ENCODE peak calls at places on chromosomes 6 and 20, in nine cellular contexts. T is left lung; L is fibroblast of pulmonary artery; N is uterus; V is SK-N-SH; M is nephron progenitor cell; J is CD4-positive, alpha-beta T cell; H is psoas muscle; D is endothelial cell. X is an unnamed sample.

GRCh38 chr6:47135772-47136171 is 93.6 kb upstream of the ADGRF1 start:
- DNase-seq in L (peak), J (no peak), T (no peak), N (no peak), H (no peak), D (no peak), V (no peak), M (no peak), X (no peak)

GRCh38 chr20:39136145-39136544 is 174.0 kb downstream of the DHX35 start:
- DNase-seq in J (no peak), M (no peak), L (no peak), V (no peak), D (no peak), H (no peak), N (no peak), T (no peak), X (no peak)

GRCh38 chr6:18585032-18585573 is 198.0 kb downstream of the RNF144B start:
- DNase-seq in J (no peak), N (no peak), M (no peak), L (peak), H (peak), V (no peak), T (peak), D (no peak), X (no peak)

GRCh38 chr20:56328861-56329260 is 29.9 kb upstream of the FAM210B start:
- DNase-seq in V (no peak), L (peak), T (no peak), D (no peak), M (peak), N (no peak), J (no peak), H (no peak), X (no peak)

GRCh38 chr6:127053032-127053908 is 65.2 kb upstream of the RSPO3 start:
- DNase-seq in J (no peak), T (no peak), M (no peak), D (no peak), V (no peak), H (no peak), N (no peak), L (peak), X (no peak)

GRCh38 chr20:40848530-40848929 is 159.5 kb upstream of the MAFB start:
- DNase-seq in J (no peak), L (no peak), M (no peak), H (no peak), T (no peak), D (no peak), V (peak), N (no peak), X (no peak)

GRCh38 chr6:124870611-124871201 is 91.5 kb upstream of the RNF217 start:
- DNase-seq in D (no peak), T (no peak), N (no peak), M (no peak), V (peak), H (no peak), L (peak), J (no peak), X (no peak)

GRCh38 chr20:826695-827323 is 6.7 kb upstream of the FAM110A start:
- DNase-seq in L (no peak), H (no peak), J (no peak), V (no peak), D (no peak), T (no peak), N (no peak), M (no peak), X (no peak)

GRCh38 chr6:105798057-105798456 is 288.1 kb upstream of the PRDM1 start:
- DNase-seq in M (no peak), D (no peak), L (peak), J (no peak), V (no peak), T (no peak), H (no peak), N (peak), X (no peak)

GRCh38 chr6:130516604-130517003 is 150.8 kb downstream of the TMEM200A start:
- DNase-seq in L (no peak), T (no peak), J (no peak), D (no peak), V (no peak), M (no peak), H (no peak), N (no peak), X (no peak)

GRCh38 chr6:120871416-120872261 is 462.6 kb downstream of the TBC1D32 start:
- DNase-seq in L (no peak), H (no peak), D (no peak), N (no peak), J (no peak), T (no peak), V (peak), M (no peak), X (no peak)

GRCh38 chr6:37547564-37548061 is 47.9 kb upstream of the CCDC167 start:
- DNase-seq in H (no peak), L (peak), V (peak), J (peak), T (no peak), N (no peak), D (no peak), M (no peak), X (no peak)

GRCh38 chr6:7471171-7471570 is 70.3 kb upstream of the DSP start:
- DNase-seq in V (no peak), L (no peak), H (no peak), T (no peak), N (no peak), D (no peak), J (no peak), M (no peak), X (no peak)

GRCh38 chr20:20192366-20192765 is 140.0 kb downstream of the CFAP61 start:
- DNase-seq in L (no peak), N (no peak), H (no peak), V (no peak), M (no peak), D (no peak), J (no peak), T (no peak), X (no peak)

GRCh38 chr20:24522452-24523330 is 53.3 kb downstream of the SYNDIG1 start:
- DNase-seq in L (no peak), D (no peak), M (no peak), T (no peak), V (no peak), N (no peak), J (no peak), H (no peak), X (no peak)

GRCh38 chr20:60244373-60245146 is 286.3 kb downstream of the CDH26 start:
- DNase-seq in T (no peak), V (no peak), N (no peak), L (no peak), D (no peak), H (no peak), J (no peak), M (no peak), X (no peak)

DNA sequence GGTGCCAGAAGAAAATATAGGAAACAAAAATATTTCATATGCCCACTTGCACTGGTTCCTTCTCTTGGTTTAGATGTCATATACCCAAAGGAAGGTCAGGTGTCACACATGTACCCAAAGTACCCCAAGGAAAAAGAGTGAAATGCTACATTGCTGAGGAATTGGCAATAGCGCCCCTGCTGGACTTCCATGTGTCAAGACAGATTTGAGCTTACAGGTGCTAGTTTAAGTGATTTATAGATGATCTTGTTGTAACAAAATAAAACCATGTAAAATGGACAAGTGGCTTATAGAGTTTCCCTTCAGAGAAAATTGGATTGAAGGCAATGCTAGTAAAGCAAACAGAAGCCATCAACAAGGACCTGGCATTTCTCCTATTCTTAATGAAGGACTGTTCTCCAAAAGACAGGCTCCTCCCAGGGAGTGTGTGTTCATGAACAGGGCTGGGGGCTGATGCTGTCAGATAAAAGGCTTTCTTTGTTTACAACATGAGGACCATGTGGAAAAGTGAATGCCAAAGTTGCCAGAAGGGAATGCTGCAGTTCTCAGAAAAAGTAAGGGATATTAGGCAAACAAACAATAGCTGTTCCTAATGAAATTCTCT is 64.3 kb upstream of the PAK5 start:
- DNase-seq in L (peak), J (no peak), D (peak), V (no peak), M (peak), H (no peak), T (no peak), N (no peak), X (no peak)
- TF ChIP-seq CTCF in L (peak), J (no peak), D (peak), V (peak), M (peak), H (no peak), T (no peak), N (no peak), X (peak)

GRCh38 chr6:152078804-152079203 is 271.3 kb downstream of the ESR1 start:
- DNase-seq in L (no peak), N (no peak), V (no peak), J (no peak), T (no peak), H (no peak), D (no peak), M (peak), X (no peak)
- TF ChIP-seq CTCF in L (no peak), N (no peak), V (no peak), J (no peak), T (no peak), H (no peak), D (no peak), M (peak), X (peak)

GRCh38 chr6:165891320-165891719 is 228.3 kb upstream of the PDE10A start:
- DNase-seq in V (no peak), M (no peak), H (no peak), T (no peak), N (no peak), J (no peak), D (no peak), L (no peak), X (no peak)
- TF ChIP-seq CTCF in V (no peak), M (peak), H (no peak), T (no peak), N (no peak), J (no peak), D (no peak), L (peak), X (peak)

DNA sequence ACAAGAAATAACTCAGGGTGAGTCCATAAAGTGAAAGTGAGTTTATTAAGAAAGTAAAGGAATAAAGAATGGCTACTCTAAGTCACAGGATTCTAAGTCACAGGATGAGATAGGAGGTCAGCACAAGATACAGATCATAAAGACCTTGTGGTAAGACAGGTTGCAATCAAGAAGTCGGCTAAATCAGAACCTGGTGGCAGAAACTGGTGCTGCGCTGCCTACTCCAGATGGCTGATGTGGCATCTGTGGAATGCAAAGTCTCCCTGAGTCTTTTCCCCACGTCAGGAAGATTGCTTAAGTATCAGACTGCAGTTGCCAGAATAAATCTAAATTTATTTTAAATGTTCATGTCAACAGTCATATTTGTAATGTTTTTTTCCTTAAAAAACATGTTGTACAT is 10.7 kb upstream of the KCNK15 start:
- DNase-seq in M (no peak), H (no peak), N (no peak), L (peak), V (no peak), T (no peak), D (peak), J (no peak), X (no peak)
- TF ChIP-seq CTCF in M (peak), H (no peak), N (no peak), L (peak), V (peak), T (no peak), D (peak), J (no peak), X (peak)

DNA sequence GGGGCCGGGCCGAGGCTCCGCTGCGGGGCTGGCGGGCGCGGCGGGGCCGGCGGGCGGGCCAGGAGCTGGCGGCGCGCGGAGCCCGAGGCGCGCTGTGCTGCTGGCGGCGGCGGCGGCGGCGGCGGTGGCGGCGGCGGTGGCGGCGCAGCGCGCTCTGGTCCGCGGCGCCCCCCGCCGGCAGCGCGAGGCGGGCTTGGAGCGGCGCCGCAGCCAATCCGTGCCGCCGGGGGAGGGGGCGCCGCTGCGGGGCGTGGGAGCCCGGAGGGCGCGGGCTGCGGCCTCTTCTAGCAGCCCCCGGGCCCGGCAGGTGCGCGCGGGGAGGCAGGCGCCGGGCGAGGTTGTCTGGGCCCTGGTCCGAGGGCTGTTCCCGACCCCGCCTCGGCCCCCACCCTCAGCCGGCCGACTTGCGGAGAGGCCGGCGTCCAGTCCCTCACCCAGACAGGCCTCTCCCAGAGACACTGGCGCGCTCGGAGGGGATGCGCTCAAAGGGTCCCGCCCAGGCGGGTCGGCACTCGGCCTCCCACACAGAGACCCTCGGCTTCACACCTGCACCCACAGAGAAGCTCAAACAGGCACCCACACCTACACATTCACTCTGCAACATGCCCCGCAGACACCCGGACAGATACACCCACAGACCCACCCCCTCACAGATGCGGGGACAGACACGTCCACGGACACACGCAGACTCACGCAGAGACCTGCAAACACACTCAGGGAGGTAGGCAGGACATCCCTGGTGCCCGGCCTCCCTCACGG is at the start of gene RIMS4:
- DNase-seq in T (no peak), H (no peak), M (peak), L (no peak), J (no peak), D (peak), N (no peak), V (peak), X (peak)
- TF ChIP-seq CTCF in T (no peak), H (no peak), M (no peak), L (no peak), J (no peak), D (no peak), N (no peak), V (no peak), X (no peak)

GRCh38 chr6:296151-297122 is 4.2 kb downstream of the DUSP22 start:
- DNase-seq in V (no peak), M (no peak), H (no peak), T (no peak), J (peak), D (no peak), L (peak), N (no peak), X (no peak)
- TF ChIP-seq CTCF in V (peak), M (no peak), H (no peak), T (no peak), J (no peak), D (no peak), L (no peak), N (no peak), X (no peak)